ENCODE peak calls at places on chromosome 1, in ten cellular contexts. X is stimulated activated CD4-positive, alpha-beta T cell treated with anti-CD3 and anti-CD28 coated beads, Interleukin-1b, Interleukin-23, amount 100 ng/mL, for 24 hours; M is EH; K is activated B cell treated with CpG ODN at 0.5 μM for 24 hours; H is HFFc6; U is A549; Y is MM.1S; Z is activated T-cell treated with anti-CD3 and anti-CD28 coated beads for 24 hours; F is NCI-H82; T is amniotic stem cell. B is an unnamed sample.
A peak's percentile ranks its signal among the peaks of the same experiment; 100 is the strongest.

GRCh38 chr1:198265073-198265661 is 108.4 kb downstream of the NEK7 start:
- DNase-seq in X (no peak), M (peak; percentile 72), K (no peak), H (peak; percentile 64), U (no peak), Y (no peak), Z (no peak), F (no peak), T (no peak), B (no peak)

GRCh38 chr1:4741876-4742423 is 87.5 kb downstream of the AJAP1 start:
- DNase-seq in X (no peak), M (peak; percentile 56), K (no peak), H (no peak), U (no peak), Y (no peak), Z (no peak), F (no peak), T (no peak), B (no peak)

GRCh38 chr1:169106921-169107672 is 607 bp downstream of the ATP1B1 start:
- DNase-seq in X (no peak), M (peak; percentile 38), K (no peak), H (peak; percentile 33), U (no peak), Y (peak; percentile 25), Z (no peak), F (peak; percentile 67), T (no peak), B (no peak)

GRCh38 chr1:94027735-94028515 is 93.0 kb downstream of the ABCA4 start:
- DNase-seq in X (no peak), M (no peak), K (no peak), H (no peak), U (no peak), Y (no peak), Z (no peak), F (no peak), T (no peak), B (no peak)

GRCh38 chr1:5640845-5641244 is 351.4 kb downstream of the NPHP4 start:
- DNase-seq in X (no peak), M (no peak), K (no peak), H (no peak), U (no peak), Y (no peak), Z (no peak), F (peak; percentile 27), T (no peak), B (no peak)

GRCh38 chr1:151968058-151968457 is 25.6 kb downstream of the S100A10 start:
- DNase-seq in X (no peak), M (peak; percentile 62), K (no peak), H (peak; percentile 32), U (peak; percentile 74), Y (peak; percentile 77), Z (no peak), F (peak; percentile 73), T (no peak), B (no peak)

GRCh38 chr1:33905241-33905640 is 41.4 kb downstream of the HMGB4 start:
- DNase-seq in X (no peak), M (no peak), K (no peak), H (no peak), U (no peak), Y (no peak), Z (no peak), F (no peak), T (no peak), B (no peak)

GRCh38 chr1:25435315-25436103 is 4.8 kb downstream of the MACO1 start:
- DNase-seq in X (no peak), M (peak; percentile 19), K (no peak), H (no peak), U (no peak), Y (peak; percentile 37), Z (no peak), F (no peak), T (no peak), B (no peak)

GRCh38 chr1:91643431-91643830 is 142.8 kb downstream of the CDC7 start:
- DNase-seq in X (no peak), M (no peak), K (no peak), H (no peak), U (no peak), Y (no peak), Z (no peak), F (no peak), T (no peak), B (no peak)

GRCh38 chr1:25804244-25804963 is 4.4 kb downstream of the SELENON start:
- DNase-seq in X (no peak), M (no peak), K (no peak), H (no peak), U (no peak), Y (no peak), Z (no peak), F (no peak), T (no peak), B (no peak)

GRCh38 chr1:1787206-1787605 is 8.9 kb upstream of the NADK start:
- DNase-seq in X (no peak), M (no peak), K (no peak), H (no peak), U (no peak), Y (no peak), Z (no peak), F (no peak), T (no peak), B (no peak)